ENCODE peak calls at places on chromosomes 7 and 10, in five cellular contexts. One of them, this sample, is unnamed.

GRCh38 chr7:46494441-46494840 is 573.4 kb upstream of the IGFBP3 start:
- DNase-seq in AG08395: no peak
- DNase-seq in stimulated activated effector memory CD8-positive, alpha-beta T cell treated with anti-CD3 and anti-CD28 coated beads, Interleukin-12 subunit alpha, Interleukin-12 subunit beta, amount 100 ng/mL, for 72 hours: no peak
- DNase-seq in activated naive CD4-positive, alpha-beta T cell: no peak
- DNase-seq in activated naive CD8-positive, alpha-beta T cell treated with anti-CD3 and anti-CD28 coated beads, Interleukin-2, amount 50 U/mL, for 24 hours: no peak
- DNase-seq in this sample: no peak

GRCh38 chr10:28722065-28722803 is 44.9 kb downstream of the BAMBI start:
- DNase-seq in activated naive CD4-positive, alpha-beta T cell: no peak
- DNase-seq in activated naive CD8-positive, alpha-beta T cell treated with anti-CD3 and anti-CD28 coated beads, Interleukin-2, amount 50 U/mL, for 24 hours: peak; percentile 10
- DNase-seq in stimulated activated effector memory CD8-positive, alpha-beta T cell treated with anti-CD3 and anti-CD28 coated beads, Interleukin-12 subunit alpha, Interleukin-12 subunit beta, amount 100 ng/mL, for 72 hours: no peak
- DNase-seq in AG08395: peak; percentile 28
- DNase-seq in this sample: peak; percentile 89

GRCh38 chr10:5033061-5033770 is 29.6 kb upstream of the AKR1C2 start:
- DNase-seq in stimulated activated effector memory CD8-positive, alpha-beta T cell treated with anti-CD3 and anti-CD28 coated beads, Interleukin-12 subunit alpha, Interleukin-12 subunit beta, amount 100 ng/mL, for 72 hours: no peak
- DNase-seq in activated naive CD8-positive, alpha-beta T cell treated with anti-CD3 and anti-CD28 coated beads, Interleukin-2, amount 50 U/mL, for 24 hours: no peak
- DNase-seq in activated naive CD4-positive, alpha-beta T cell: no peak
- DNase-seq in AG08395: peak; percentile 88
- DNase-seq in this sample: no peak

GRCh38 chr7:112271162-112271561 is 64.7 kb downstream of the ZNF277 start:
- DNase-seq in stimulated activated effector memory CD8-positive, alpha-beta T cell treated with anti-CD3 and anti-CD28 coated beads, Interleukin-12 subunit alpha, Interleukin-12 subunit beta, amount 100 ng/mL, for 72 hours: no peak
- DNase-seq in activated naive CD4-positive, alpha-beta T cell: no peak
- DNase-seq in AG08395: no peak
- DNase-seq in activated naive CD8-positive, alpha-beta T cell treated with anti-CD3 and anti-CD28 coated beads, Interleukin-2, amount 50 U/mL, for 24 hours: no peak
- DNase-seq in this sample: no peak

GRCh38 chr7:142057101-142057500 is 54.4 kb upstream of the MGAM2 start:
- DNase-seq in stimulated activated effector memory CD8-positive, alpha-beta T cell treated with anti-CD3 and anti-CD28 coated beads, Interleukin-12 subunit alpha, Interleukin-12 subunit beta, amount 100 ng/mL, for 72 hours: no peak
- DNase-seq in AG08395: no peak
- DNase-seq in activated naive CD8-positive, alpha-beta T cell treated with anti-CD3 and anti-CD28 coated beads, Interleukin-2, amount 50 U/mL, for 24 hours: no peak
- DNase-seq in activated naive CD4-positive, alpha-beta T cell: no peak
- DNase-seq in this sample: no peak

GRCh38 chr10:12726971-12727831 is 274.3 kb downstream of the CCDC3 start:
- DNase-seq in AG08395: no peak
- DNase-seq in activated naive CD8-positive, alpha-beta T cell treated with anti-CD3 and anti-CD28 coated beads, Interleukin-2, amount 50 U/mL, for 24 hours: no peak
- DNase-seq in stimulated activated effector memory CD8-positive, alpha-beta T cell treated with anti-CD3 and anti-CD28 coated beads, Interleukin-12 subunit alpha, Interleukin-12 subunit beta, amount 100 ng/mL, for 72 hours: peak; percentile 55
- DNase-seq in activated naive CD4-positive, alpha-beta T cell: no peak
- DNase-seq in this sample: no peak

GRCh38 chr7:142750321-142750938 is 1.2 kb downstream of the PRSS1 start:
- DNase-seq in activated naive CD8-positive, alpha-beta T cell treated with anti-CD3 and anti-CD28 coated beads, Interleukin-2, amount 50 U/mL, for 24 hours: no peak
- DNase-seq in activated naive CD4-positive, alpha-beta T cell: no peak
- DNase-seq in stimulated activated effector memory CD8-positive, alpha-beta T cell treated with anti-CD3 and anti-CD28 coated beads, Interleukin-12 subunit alpha, Interleukin-12 subunit beta, amount 100 ng/mL, for 72 hours: no peak
- DNase-seq in AG08395: no peak
- DNase-seq in this sample: no peak

GRCh38 chr10:74947781-74948401 is 121.5 kb downstream of the KAT6B start:
- DNase-seq in stimulated activated effector memory CD8-positive, alpha-beta T cell treated with anti-CD3 and anti-CD28 coated beads, Interleukin-12 subunit alpha, Interleukin-12 subunit beta, amount 100 ng/mL, for 72 hours: no peak
- DNase-seq in activated naive CD8-positive, alpha-beta T cell treated with anti-CD3 and anti-CD28 coated beads, Interleukin-2, amount 50 U/mL, for 24 hours: no peak
- DNase-seq in AG08395: no peak
- DNase-seq in activated naive CD4-positive, alpha-beta T cell: no peak
- DNase-seq in this sample: no peak

GRCh38 chr10:61986357-61986756 is 84.9 kb downstream of the ARID5B start:
- DNase-seq in AG08395: no peak
- DNase-seq in activated naive CD8-positive, alpha-beta T cell treated with anti-CD3 and anti-CD28 coated beads, Interleukin-2, amount 50 U/mL, for 24 hours: no peak
- DNase-seq in activated naive CD4-positive, alpha-beta T cell: no peak
- DNase-seq in stimulated activated effector memory CD8-positive, alpha-beta T cell treated with anti-CD3 and anti-CD28 coated beads, Interleukin-12 subunit alpha, Interleukin-12 subunit beta, amount 100 ng/mL, for 72 hours: no peak
- DNase-seq in this sample: peak; percentile 43

GRCh38 chr10:128001886-128002285 is 95.0 kb downstream of the PTPRE start:
- DNase-seq in activated naive CD4-positive, alpha-beta T cell: no peak
- DNase-seq in stimulated activated effector memory CD8-positive, alpha-beta T cell treated with anti-CD3 and anti-CD28 coated beads, Interleukin-12 subunit alpha, Interleukin-12 subunit beta, amount 100 ng/mL, for 72 hours: no peak
- DNase-seq in activated naive CD8-positive, alpha-beta T cell treated with anti-CD3 and anti-CD28 coated beads, Interleukin-2, amount 50 U/mL, for 24 hours: no peak
- DNase-seq in AG08395: no peak
- DNase-seq in this sample: no peak

GRCh38 chr7:127396184-127396583 is 3.7 kb upstream of the ZNF800 start:
- DNase-seq in activated naive CD8-positive, alpha-beta T cell treated with anti-CD3 and anti-CD28 coated beads, Interleukin-2, amount 50 U/mL, for 24 hours: peak; percentile 36
- DNase-seq in activated naive CD4-positive, alpha-beta T cell: no peak
- DNase-seq in stimulated activated effector memory CD8-positive, alpha-beta T cell treated with anti-CD3 and anti-CD28 coated beads, Interleukin-12 subunit alpha, Interleukin-12 subunit beta, amount 100 ng/mL, for 72 hours: peak; percentile 72
- DNase-seq in AG08395: no peak
- DNase-seq in this sample: peak; percentile 30

GRCh38 chr7:29527709-29528108 is 35.9 kb upstream of the PRR15 start:
- DNase-seq in stimulated activated effector memory CD8-positive, alpha-beta T cell treated with anti-CD3 and anti-CD28 coated beads, Interleukin-12 subunit alpha, Interleukin-12 subunit beta, amount 100 ng/mL, for 72 hours: no peak
- DNase-seq in AG08395: no peak
- DNase-seq in activated naive CD8-positive, alpha-beta T cell treated with anti-CD3 and anti-CD28 coated beads, Interleukin-2, amount 50 U/mL, for 24 hours: no peak
- DNase-seq in activated naive CD4-positive, alpha-beta T cell: no peak
- DNase-seq in this sample: no peak

GRCh38 chr7:150824379-150825177 is 24.0 kb downstream of the TMEM176A start:
- DNase-seq in stimulated activated effector memory CD8-positive, alpha-beta T cell treated with anti-CD3 and anti-CD28 coated beads, Interleukin-12 subunit alpha, Interleukin-12 subunit beta, amount 100 ng/mL, for 72 hours: no peak
- DNase-seq in AG08395: no peak
- DNase-seq in activated naive CD8-positive, alpha-beta T cell treated with anti-CD3 and anti-CD28 coated beads, Interleukin-2, amount 50 U/mL, for 24 hours: no peak
- DNase-seq in activated naive CD4-positive, alpha-beta T cell: no peak
- DNase-seq in this sample: peak; percentile 35

GRCh38 chr7:157875230-157876179 is 538.7 kb downstream of the DNAJB6 start:
- DNase-seq in stimulated activated effector memory CD8-positive, alpha-beta T cell treated with anti-CD3 and anti-CD28 coated beads, Interleukin-12 subunit alpha, Interleukin-12 subunit beta, amount 100 ng/mL, for 72 hours: peak; percentile 64
- DNase-seq in AG08395: no peak
- DNase-seq in activated naive CD4-positive, alpha-beta T cell: peak; percentile 45
- DNase-seq in activated naive CD8-positive, alpha-beta T cell treated with anti-CD3 and anti-CD28 coated beads, Interleukin-2, amount 50 U/mL, for 24 hours: peak; percentile 61
- DNase-seq in this sample: peak; percentile 5

GRCh38 chr7:38382627-38383026 is 109.2 kb upstream of the TARP start:
- DNase-seq in stimulated activated effector memory CD8-positive, alpha-beta T cell treated with anti-CD3 and anti-CD28 coated beads, Interleukin-12 subunit alpha, Interleukin-12 subunit beta, amount 100 ng/mL, for 72 hours: no peak
- DNase-seq in AG08395: peak; percentile 72
- DNase-seq in activated naive CD8-positive, alpha-beta T cell treated with anti-CD3 and anti-CD28 coated beads, Interleukin-2, amount 50 U/mL, for 24 hours: no peak
- DNase-seq in activated naive CD4-positive, alpha-beta T cell: no peak
- DNase-seq in this sample: no peak

GRCh38 chr7:92669616-92670153 is 79.5 kb upstream of the FAM133B start:
- DNase-seq in activated naive CD8-positive, alpha-beta T cell treated with anti-CD3 and anti-CD28 coated beads, Interleukin-2, amount 50 U/mL, for 24 hours: no peak
- DNase-seq in stimulated activated effector memory CD8-positive, alpha-beta T cell treated with anti-CD3 and anti-CD28 coated beads, Interleukin-12 subunit alpha, Interleukin-12 subunit beta, amount 100 ng/mL, for 72 hours: peak; percentile 50
- DNase-seq in AG08395: peak; percentile 11
- DNase-seq in activated naive CD4-positive, alpha-beta T cell: no peak
- DNase-seq in this sample: no peak

GRCh38 chr10:95183451-95184230 is 10.4 kb upstream of the ACSM6 start:
- DNase-seq in stimulated activated effector memory CD8-positive, alpha-beta T cell treated with anti-CD3 and anti-CD28 coated beads, Interleukin-12 subunit alpha, Interleukin-12 subunit beta, amount 100 ng/mL, for 72 hours: peak; percentile 84
- DNase-seq in activated naive CD8-positive, alpha-beta T cell treated with anti-CD3 and anti-CD28 coated beads, Interleukin-2, amount 50 U/mL, for 24 hours: peak; percentile 84
- DNase-seq in activated naive CD4-positive, alpha-beta T cell: peak; percentile 2
- DNase-seq in AG08395: peak; percentile 91
- DNase-seq in this sample: peak; percentile 91

GRCh38 chr7:148763622-148764021 is 64.9 kb downstream of the CUL1 start:
- DNase-seq in AG08395: no peak
- DNase-seq in activated naive CD8-positive, alpha-beta T cell treated with anti-CD3 and anti-CD28 coated beads, Interleukin-2, amount 50 U/mL, for 24 hours: no peak
- DNase-seq in activated naive CD4-positive, alpha-beta T cell: no peak
- DNase-seq in stimulated activated effector memory CD8-positive, alpha-beta T cell treated with anti-CD3 and anti-CD28 coated beads, Interleukin-12 subunit alpha, Interleukin-12 subunit beta, amount 100 ng/mL, for 72 hours: no peak
- DNase-seq in this sample: no peak

GRCh38 chr7:124566576-124566975 is 199.0 kb downstream of the GPR37 start:
- DNase-seq in stimulated activated effector memory CD8-positive, alpha-beta T cell treated with anti-CD3 and anti-CD28 coated beads, Interleukin-12 subunit alpha, Interleukin-12 subunit beta, amount 100 ng/mL, for 72 hours: no peak
- DNase-seq in activated naive CD4-positive, alpha-beta T cell: no peak
- DNase-seq in AG08395: peak; percentile 70
- DNase-seq in activated naive CD8-positive, alpha-beta T cell treated with anti-CD3 and anti-CD28 coated beads, Interleukin-2, amount 50 U/mL, for 24 hours: no peak
- DNase-seq in this sample: peak; percentile 27

GRCh38 chr10:121668336-121669009 is 70.2 kb upstream of the FGFR2 start:
- DNase-seq in activated naive CD8-positive, alpha-beta T cell treated with anti-CD3 and anti-CD28 coated beads, Interleukin-2, amount 50 U/mL, for 24 hours: no peak
- DNase-seq in AG08395: peak; percentile 12
- DNase-seq in activated naive CD4-positive, alpha-beta T cell: no peak
- DNase-seq in stimulated activated effector memory CD8-positive, alpha-beta T cell treated with anti-CD3 and anti-CD28 coated beads, Interleukin-12 subunit alpha, Interleukin-12 subunit beta, amount 100 ng/mL, for 72 hours: no peak
- DNase-seq in this sample: peak; percentile 64

GRCh38 chr10:13852872-13853271 is 266.1 kb downstream of the PRPF18 start:
- DNase-seq in activated naive CD8-positive, alpha-beta T cell treated with anti-CD3 and anti-CD28 coated beads, Interleukin-2, amount 50 U/mL, for 24 hours: no peak
- DNase-seq in activated naive CD4-positive, alpha-beta T cell: no peak
- DNase-seq in AG08395: no peak
- DNase-seq in stimulated activated effector memory CD8-positive, alpha-beta T cell treated with anti-CD3 and anti-CD28 coated beads, Interleukin-12 subunit alpha, Interleukin-12 subunit beta, amount 100 ng/mL, for 72 hours: no peak
- DNase-seq in this sample: no peak

GRCh38 chr7:117051808-117052207 is 98.5 kb downstream of the ST7 start:
- DNase-seq in activated naive CD8-positive, alpha-beta T cell treated with anti-CD3 and anti-CD28 coated beads, Interleukin-2, amount 50 U/mL, for 24 hours: no peak
- DNase-seq in stimulated activated effector memory CD8-positive, alpha-beta T cell treated with anti-CD3 and anti-CD28 coated beads, Interleukin-12 subunit alpha, Interleukin-12 subunit beta, amount 100 ng/mL, for 72 hours: no peak
- DNase-seq in activated naive CD4-positive, alpha-beta T cell: no peak
- DNase-seq in AG08395: no peak
- DNase-seq in this sample: no peak

GRCh38 chr10:117139581-117140524 is 1.8 kb upstream of the VAX1 start:
- DNase-seq in activated naive CD8-positive, alpha-beta T cell treated with anti-CD3 and anti-CD28 coated beads, Interleukin-2, amount 50 U/mL, for 24 hours: no peak
- DNase-seq in AG08395: no peak
- DNase-seq in activated naive CD4-positive, alpha-beta T cell: no peak
- DNase-seq in stimulated activated effector memory CD8-positive, alpha-beta T cell treated with anti-CD3 and anti-CD28 coated beads, Interleukin-12 subunit alpha, Interleukin-12 subunit beta, amount 100 ng/mL, for 72 hours: no peak
- DNase-seq in this sample: peak; percentile 60

GRCh38 chr10:128147669-128148068 is 21.4 kb upstream of the MKI67 start:
- DNase-seq in stimulated activated effector memory CD8-positive, alpha-beta T cell treated with anti-CD3 and anti-CD28 coated beads, Interleukin-12 subunit alpha, Interleukin-12 subunit beta, amount 100 ng/mL, for 72 hours: no peak
- DNase-seq in activated naive CD4-positive, alpha-beta T cell: no peak
- DNase-seq in AG08395: peak; percentile 78
- DNase-seq in activated naive CD8-positive, alpha-beta T cell treated with anti-CD3 and anti-CD28 coated beads, Interleukin-2, amount 50 U/mL, for 24 hours: no peak
- DNase-seq in this sample: no peak

GRCh38 chr7:108094933-108095710 is 35.0 kb downstream of the LAMB4 start:
- DNase-seq in activated naive CD4-positive, alpha-beta T cell: no peak
- DNase-seq in AG08395: peak; percentile 79
- DNase-seq in activated naive CD8-positive, alpha-beta T cell treated with anti-CD3 and anti-CD28 coated beads, Interleukin-2, amount 50 U/mL, for 24 hours: no peak
- DNase-seq in stimulated activated effector memory CD8-positive, alpha-beta T cell treated with anti-CD3 and anti-CD28 coated beads, Interleukin-12 subunit alpha, Interleukin-12 subunit beta, amount 100 ng/mL, for 72 hours: no peak
- DNase-seq in this sample: no peak

GRCh38 chr10:24360286-24361127 is 151.6 kb downstream of the KIAA1217 start:
- DNase-seq in AG08395: peak; percentile 70
- DNase-seq in activated naive CD4-positive, alpha-beta T cell: no peak
- DNase-seq in stimulated activated effector memory CD8-positive, alpha-beta T cell treated with anti-CD3 and anti-CD28 coated beads, Interleukin-12 subunit alpha, Interleukin-12 subunit beta, amount 100 ng/mL, for 72 hours: no peak
- DNase-seq in activated naive CD8-positive, alpha-beta T cell treated with anti-CD3 and anti-CD28 coated beads, Interleukin-2, amount 50 U/mL, for 24 hours: peak; percentile 39
- DNase-seq in this sample: peak; percentile 81

GRCh38 chr10:121926669-121927360 is 1.0 kb downstream of the ATE1 start:
- DNase-seq in AG08395: peak; percentile 48
- DNase-seq in activated naive CD4-positive, alpha-beta T cell: no peak
- DNase-seq in stimulated activated effector memory CD8-positive, alpha-beta T cell treated with anti-CD3 and anti-CD28 coated beads, Interleukin-12 subunit alpha, Interleukin-12 subunit beta, amount 100 ng/mL, for 72 hours: no peak
- DNase-seq in activated naive CD8-positive, alpha-beta T cell treated with anti-CD3 and anti-CD28 coated beads, Interleukin-2, amount 50 U/mL, for 24 hours: no peak
- DNase-seq in this sample: peak; percentile 10

GRCh38 chr10:53088956-53089355 is 316.4 kb upstream of the MBL2 start:
- DNase-seq in AG08395: no peak
- DNase-seq in activated naive CD4-positive, alpha-beta T cell: no peak
- DNase-seq in stimulated activated effector memory CD8-positive, alpha-beta T cell treated with anti-CD3 and anti-CD28 coated beads, Interleukin-12 subunit alpha, Interleukin-12 subunit beta, amount 100 ng/mL, for 72 hours: no peak
- DNase-seq in activated naive CD8-positive, alpha-beta T cell treated with anti-CD3 and anti-CD28 coated beads, Interleukin-2, amount 50 U/mL, for 24 hours: no peak
- DNase-seq in this sample: no peak

GRCh38 chr7:38169862-38170261 is 8.2 kb upstream of the STARD3NL start:
- DNase-seq in stimulated activated effector memory CD8-positive, alpha-beta T cell treated with anti-CD3 and anti-CD28 coated beads, Interleukin-12 subunit alpha, Interleukin-12 subunit beta, amount 100 ng/mL, for 72 hours: no peak
- DNase-seq in activated naive CD4-positive, alpha-beta T cell: no peak
- DNase-seq in activated naive CD8-positive, alpha-beta T cell treated with anti-CD3 and anti-CD28 coated beads, Interleukin-2, amount 50 U/mL, for 24 hours: no peak
- DNase-seq in AG08395: peak; percentile 90
- DNase-seq in this sample: no peak

This sample was measured in GM23338.